ENCODE peak calls at places on chromosomes 1 and 21, in four cellular contexts. One of them, this sample, is unnamed.

GRCh38 chr1:172812118-172812517 is 153.2 kb downstream of the FASLG start:
- DNase-seq in GM12864: no peak
- DNase-seq in breast epithelium: no peak
- DNase-seq in epithelial cell of proximal tubule: no peak
- DNase-seq in this sample: no peak

GRCh38 chr1:162136760-162137537 is 67.5 kb downstream of the NOS1AP start:
- DNase-seq in GM12864: no peak
- DNase-seq in breast epithelium: no peak
- DNase-seq in epithelial cell of proximal tubule: peak; percentile 73
- DNase-seq in this sample: no peak

GRCh38 chr1:25821630-25822091 is 1.9 kb downstream of the MTFR1L start:
- DNase-seq in GM12864: no peak
- DNase-seq in breast epithelium: no peak
- DNase-seq in epithelial cell of proximal tubule: no peak
- DNase-seq in this sample: no peak

GRCh38 chr1:74427676-74428075 is 84.7 kb downstream of the LRRC53 start:
- DNase-seq in GM12864: no peak
- DNase-seq in breast epithelium: no peak
- DNase-seq in epithelial cell of proximal tubule: no peak
- DNase-seq in this sample: no peak

GRCh38 chr1:205843031-205843859 is 6.7 kb downstream of the PM20D1 start:
- DNase-seq in GM12864: no peak
- DNase-seq in breast epithelium: no peak
- DNase-seq in epithelial cell of proximal tubule: no peak
- DNase-seq in this sample: peak; percentile 67

GRCh38 chr1:25817840-25818501 is 1.8 kb upstream of the MTFR1L start:
- DNase-seq in GM12864: no peak
- DNase-seq in breast epithelium: no peak
- DNase-seq in epithelial cell of proximal tubule: no peak
- DNase-seq in this sample: no peak

GRCh38 chr1:92804721-92805169 is 19.8 kb upstream of the EVI5 start:
- DNase-seq in GM12864: no peak
- DNase-seq in breast epithelium: no peak
- DNase-seq in epithelial cell of proximal tubule: peak; percentile 72
- DNase-seq in this sample: peak; percentile 98

GRCh38 chr1:219088778-219089557 is 84.7 kb upstream of the LYPLAL1 start:
- DNase-seq in GM12864: peak; percentile 80
- DNase-seq in breast epithelium: no peak
- DNase-seq in epithelial cell of proximal tubule: peak; percentile 86
- DNase-seq in this sample: no peak

GRCh38 chr1:208084764-208085163 is 159.4 kb downstream of the PLXNA2 start:
- DNase-seq in GM12864: no peak
- DNase-seq in breast epithelium: no peak
- DNase-seq in epithelial cell of proximal tubule: no peak
- DNase-seq in this sample: no peak

GRCh38 chr1:208085655-208086054 is 158.5 kb downstream of the PLXNA2 start:
- DNase-seq in GM12864: no peak
- DNase-seq in breast epithelium: no peak
- DNase-seq in epithelial cell of proximal tubule: no peak
- DNase-seq in this sample: no peak

GRCh38 chr1:208088319-208088718 is 155.9 kb downstream of the PLXNA2 start:
- DNase-seq in GM12864: no peak
- DNase-seq in breast epithelium: no peak
- DNase-seq in epithelial cell of proximal tubule: no peak
- DNase-seq in this sample: no peak

GRCh38 chr1:208084220-208084619 is 160.0 kb downstream of the PLXNA2 start:
- DNase-seq in GM12864: no peak
- DNase-seq in breast epithelium: no peak
- DNase-seq in epithelial cell of proximal tubule: no peak
- DNase-seq in this sample: no peak

DNA sequence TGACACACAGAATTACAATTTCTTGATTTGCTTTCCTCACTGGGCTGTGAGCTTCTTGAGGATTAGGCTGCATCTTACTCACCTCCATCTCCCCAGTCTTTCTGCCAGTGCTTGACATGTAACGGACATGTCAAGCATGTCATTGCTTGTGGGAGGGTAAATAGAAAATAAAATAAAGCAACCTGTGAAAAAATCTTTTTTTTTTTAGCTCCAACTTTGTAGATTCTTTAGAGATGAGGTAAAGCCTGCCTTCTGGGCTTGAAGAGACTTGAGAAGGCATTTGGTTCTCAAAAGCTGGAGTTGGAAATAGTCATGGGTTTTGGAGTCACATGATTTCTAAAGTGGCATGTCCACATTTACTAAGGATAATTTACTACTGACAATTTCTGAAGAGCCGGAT is 158.1 kb downstream of the PLXNA2 start:
- DNase-seq in GM12864: no peak
- DNase-seq in breast epithelium: no peak
- DNase-seq in epithelial cell of proximal tubule: no peak
- DNase-seq in this sample: no peak
- H3K4me3 ChIP-seq in GM12864: no peak overlapping the region
- H3K4me3 ChIP-seq in breast epithelium: no peak overlapping the region
- H3K4me3 ChIP-seq in epithelial cell of proximal tubule: peak overlapping the region; percentile 22
- H3K4me3 ChIP-seq in this sample: no peak overlapping the region

GRCh38 chr21:45335151-45335760 is 47.6 kb upstream of the POFUT2 start:
- DNase-seq in GM12864: no peak
- DNase-seq in breast epithelium: no peak
- DNase-seq in epithelial cell of proximal tubule: no peak
- DNase-seq in this sample: no peak

GRCh38 chr21:45338326-45339017 is 50.8 kb upstream of the POFUT2 start:
- DNase-seq in GM12864: no peak
- DNase-seq in breast epithelium: no peak
- DNase-seq in epithelial cell of proximal tubule: no peak
- DNase-seq in this sample: no peak

GRCh38 chr21:45336535-45336810 is 48.8 kb upstream of the POFUT2 start:
- DNase-seq in GM12864: no peak
- DNase-seq in breast epithelium: no peak
- DNase-seq in epithelial cell of proximal tubule: no peak
- DNase-seq in this sample: no peak

GRCh38 chr21:45335761-45336534 is 48.3 kb upstream of the POFUT2 start:
- DNase-seq in GM12864: no peak
- DNase-seq in breast epithelium: no peak
- DNase-seq in epithelial cell of proximal tubule: no peak
- DNase-seq in this sample: no peak

GRCh38 chr21:45336870-45337269 is 49.2 kb upstream of the POFUT2 start:
- DNase-seq in GM12864: no peak
- DNase-seq in breast epithelium: no peak
- DNase-seq in epithelial cell of proximal tubule: no peak
- DNase-seq in this sample: no peak
- TF ChIP-seq CTCF in GM12864: no peak
- TF ChIP-seq CTCF in breast epithelium: no peak
- TF ChIP-seq CTCF in epithelial cell of proximal tubule: peak; percentile 8
- TF ChIP-seq CTCF in this sample: no peak

DNA sequence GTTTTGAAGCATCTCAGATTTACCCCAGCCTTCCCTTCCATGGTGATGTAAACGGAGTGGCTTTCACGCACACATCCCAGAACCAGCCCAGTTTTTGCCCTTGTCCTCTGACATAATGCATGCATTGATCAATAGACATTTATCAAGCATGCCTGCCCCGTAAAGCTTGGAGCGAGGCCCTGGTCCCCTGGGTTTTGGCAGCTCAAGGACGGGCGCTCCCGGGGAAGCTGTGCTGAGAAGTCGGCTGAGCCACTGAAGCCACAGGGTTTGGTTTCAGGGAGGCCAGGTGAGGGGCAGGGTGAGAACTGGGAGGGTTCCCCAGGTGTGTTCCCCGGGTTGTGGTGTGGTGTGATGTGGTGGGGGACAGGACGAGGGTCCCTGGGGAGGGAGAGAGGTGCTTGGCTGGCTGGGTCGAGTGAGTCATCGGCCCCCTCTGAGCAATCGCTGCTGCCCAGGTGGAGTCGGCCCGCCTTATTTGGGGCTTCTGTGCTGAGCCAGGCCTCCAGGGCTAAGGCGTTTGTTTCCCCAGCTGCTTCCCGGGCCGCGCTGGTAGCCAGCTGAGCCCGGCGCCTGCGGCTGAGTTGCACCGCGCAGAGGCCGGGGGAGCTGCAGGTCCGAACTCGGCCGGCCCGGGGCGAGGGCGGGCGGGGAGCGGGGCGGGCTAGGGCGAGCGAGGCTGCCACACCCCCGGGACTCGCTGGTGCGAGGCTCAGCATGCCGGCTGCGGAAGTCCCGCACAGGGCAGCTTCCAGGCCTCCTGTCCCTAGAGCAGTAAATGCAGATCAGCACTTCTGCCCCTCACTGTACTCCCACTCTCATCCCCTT is 23.6 kb downstream of the ATP2B4 start:
- DNase-seq in GM12864: no peak
- DNase-seq in breast epithelium: peak; percentile 62
- DNase-seq in epithelial cell of proximal tubule: no peak
- DNase-seq in this sample: no peak
- H3K4me3 ChIP-seq in GM12864: peak overlapping the region; percentile 20
- H3K4me3 ChIP-seq in breast epithelium: peak overlapping the region; percentile 38
- H3K4me3 ChIP-seq in epithelial cell of proximal tubule: peak overlapping the region; percentile 36
- H3K4me3 ChIP-seq in this sample: no peak overlapping the region

DNA sequence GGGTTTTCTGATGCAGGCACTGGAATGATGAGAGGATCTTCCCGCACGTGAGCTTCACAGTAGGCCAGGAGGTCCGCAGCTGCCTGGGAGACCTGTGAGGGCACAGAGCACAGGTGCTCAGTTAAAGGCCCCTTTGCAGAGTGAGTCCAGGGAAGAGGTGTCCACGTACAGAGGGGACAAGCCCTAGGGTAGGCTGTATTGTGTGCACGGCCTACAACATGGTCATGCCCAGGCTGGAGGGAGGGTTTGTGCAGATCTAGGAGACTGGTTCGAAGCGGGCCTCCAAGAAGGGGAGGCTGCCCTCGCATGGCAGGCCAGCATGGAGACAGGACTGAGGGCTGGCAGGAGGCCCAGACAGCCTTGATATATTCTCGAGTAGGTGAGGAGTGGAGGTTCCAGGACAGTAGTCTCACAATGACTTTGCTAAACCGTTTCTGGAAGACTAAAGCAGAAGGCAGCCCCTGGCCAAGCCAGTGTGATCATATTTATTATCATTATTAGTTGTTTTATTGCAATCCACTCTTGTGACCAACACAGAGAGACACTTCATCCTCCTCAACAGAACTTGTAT is 48.0 kb upstream of the B3GALNT2 start:
- DNase-seq in GM12864: no peak
- DNase-seq in breast epithelium: no peak
- DNase-seq in epithelial cell of proximal tubule: no peak
- DNase-seq in this sample: no peak
- TF ChIP-seq CTCF in GM12864: no peak
- TF ChIP-seq CTCF in breast epithelium: no peak
- TF ChIP-seq CTCF in epithelial cell of proximal tubule: no peak
- TF ChIP-seq CTCF in this sample: no peak

GRCh38 chr1:905811-906531 is 17.8 kb upstream of the SAMD11 start:
- DNase-seq in GM12864: no peak
- DNase-seq in breast epithelium: peak; percentile 54
- DNase-seq in epithelial cell of proximal tubule: no peak
- DNase-seq in this sample: no peak

GRCh38 chr1:904271-904950 is 19.3 kb upstream of the SAMD11 start:
- DNase-seq in GM12864: no peak
- DNase-seq in breast epithelium: peak; percentile 82
- DNase-seq in epithelial cell of proximal tubule: no peak
- DNase-seq in this sample: no peak

GRCh38 chr1:903721-904270 is 19.9 kb upstream of the SAMD11 start:
- DNase-seq in GM12864: no peak
- DNase-seq in breast epithelium: no peak
- DNase-seq in epithelial cell of proximal tubule: no peak
- DNase-seq in this sample: no peak

GRCh38 chr1:906532-907420 is 16.9 kb upstream of the SAMD11 start:
- DNase-seq in GM12864: no peak
- DNase-seq in breast epithelium: peak; percentile 46
- DNase-seq in epithelial cell of proximal tubule: no peak
- DNase-seq in this sample: no peak

GRCh38 chr1:905071-905749 is 18.5 kb upstream of the SAMD11 start:
- DNase-seq in GM12864: no peak
- DNase-seq in breast epithelium: peak; percentile 55
- DNase-seq in epithelial cell of proximal tubule: no peak
- DNase-seq in this sample: no peak
- H3K4me3 ChIP-seq in GM12864: peak overlapping the region; percentile 45
- H3K4me3 ChIP-seq in breast epithelium: peak overlapping the region; percentile 48
- H3K4me3 ChIP-seq in epithelial cell of proximal tubule: peak overlapping the region; percentile 52
- H3K4me3 ChIP-seq in this sample: peak overlapping the region; percentile 63

DNA sequence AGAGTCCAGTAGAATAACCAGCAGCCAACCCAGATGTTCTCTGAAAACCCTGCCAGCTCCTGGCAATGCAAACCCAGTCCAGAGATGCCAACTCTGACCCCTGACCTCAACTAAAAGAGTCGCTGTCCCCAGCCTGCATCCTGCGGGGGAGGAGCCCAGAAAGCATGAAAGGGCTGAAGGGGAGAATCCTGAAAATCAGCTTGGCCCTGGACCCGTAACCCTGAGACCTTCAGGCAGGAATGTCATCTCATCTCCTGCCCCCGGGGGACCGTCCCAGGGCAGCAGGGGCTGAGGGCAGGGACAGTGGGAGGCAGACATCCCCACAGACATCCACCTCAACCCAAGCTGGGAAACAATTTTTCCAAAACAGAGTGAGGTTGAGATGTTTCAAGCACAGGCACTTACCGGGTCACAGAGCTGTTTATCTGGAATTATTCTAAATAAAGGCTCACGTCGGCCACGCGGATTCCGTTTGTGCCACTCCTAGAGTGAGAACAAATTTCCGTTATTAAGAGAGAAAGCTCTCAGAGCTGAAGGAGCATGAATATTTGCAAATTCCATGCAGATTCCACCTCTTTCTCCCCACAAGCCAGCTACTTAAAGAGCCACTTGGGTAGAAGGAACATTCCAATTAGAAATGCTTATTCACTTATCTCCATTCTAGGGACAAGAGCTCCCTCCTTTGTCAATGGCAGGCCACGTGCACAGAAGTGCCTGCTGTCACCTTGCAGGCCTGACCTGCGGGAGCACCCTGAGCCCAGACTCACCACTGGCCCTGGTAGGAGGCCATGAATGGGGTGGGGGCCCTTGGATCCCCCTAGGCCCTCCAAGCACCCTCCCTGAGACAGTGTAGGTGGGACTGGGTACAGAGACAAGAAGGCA is 240.2 kb downstream of the NPHP4 start:
- DNase-seq in GM12864: no peak
- DNase-seq in breast epithelium: peak; percentile 19
- DNase-seq in epithelial cell of proximal tubule: no peak
- DNase-seq in this sample: no peak
- TF ChIP-seq CTCF in GM12864: no peak
- TF ChIP-seq CTCF in breast epithelium: no peak
- TF ChIP-seq CTCF in epithelial cell of proximal tubule: no peak
- TF ChIP-seq CTCF in this sample: no peak

DNA sequence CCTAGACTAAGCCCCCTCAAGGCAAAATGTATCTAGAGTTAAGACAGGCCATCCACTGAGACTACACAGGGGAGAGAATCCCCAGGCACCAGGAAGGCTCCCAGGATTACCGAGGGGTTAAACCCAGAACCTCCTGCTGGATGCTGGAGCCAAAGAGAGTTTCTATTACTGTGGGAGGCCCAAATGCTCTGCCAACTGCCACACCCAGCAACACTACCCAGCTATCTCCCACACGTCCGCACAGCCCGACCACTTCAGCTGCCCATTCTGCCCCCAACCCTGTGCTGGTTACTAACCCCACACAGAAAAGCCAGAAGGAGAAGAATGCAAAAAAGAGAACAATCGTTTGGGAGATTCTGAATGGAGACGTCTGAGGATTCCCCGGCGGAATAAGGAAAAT is 63.6 kb downstream of the CD46 start:
- DNase-seq in GM12864: no peak
- DNase-seq in breast epithelium: no peak
- DNase-seq in epithelial cell of proximal tubule: no peak
- DNase-seq in this sample: no peak
- H3K4me3 ChIP-seq in GM12864: no peak overlapping the region
- H3K4me3 ChIP-seq in breast epithelium: no peak overlapping the region
- H3K4me3 ChIP-seq in epithelial cell of proximal tubule: no peak overlapping the region
- H3K4me3 ChIP-seq in this sample: no peak overlapping the region